ENCODE peak calls at places on chromosomes 5 and 9, in four cellular contexts. H is IMR-90, N is iPS-NIHi11, R is KBM-7. G is an unnamed sample.

GRCh38 chr5:112534067-112534466 is 115.0 kb upstream of the EPB41L4A start:
- DNase-seq in R (no peak), N (no peak), H (no peak), G (no peak)

GRCh38 chr9:6785682-6786081 is 27.9 kb downstream of the KDM4C start:
- DNase-seq in N (no peak), H (no peak), R (no peak), G (no peak)

GRCh38 chr5:58013542-58014258 is 446.2 kb downstream of the PLK2 start:
- DNase-seq in R (no peak), N (no peak), H (no peak), G (no peak)

GRCh38 chr5:35364350-35364749 is 134.1 kb upstream of the PRLR start:
- DNase-seq in H (no peak), N (no peak), R (no peak), G (no peak)

GRCh38 chr5:127696688-127697087 is 6.5 kb upstream of the CCDC192 start:
- DNase-seq in H (peak), R (no peak), N (no peak), G (no peak)

GRCh38 chr9:31335529-31336234 is 1048.8 kb upstream of the ACO1 start:
- DNase-seq in R (no peak), H (no peak), N (no peak), G (no peak)

GRCh38 chr9:12817702-12818101 is 42.9 kb downstream of the LURAP1L start:
- DNase-seq in H (peak), N (no peak), R (no peak), G (no peak)

GRCh38 chr5:33832904-33833575 is 58.8 kb downstream of the ADAMTS12 start:
- DNase-seq in N (no peak), H (peak), R (no peak), G (no peak)

GRCh38 chr5:59873113-59873512 is 20.4 kb downstream of the PDE4D start:
- DNase-seq in N (no peak), R (no peak), H (peak), G (no peak)

GRCh38 chr5:55694152-55694830 is 17.8 kb downstream of the SLC38A9 start:
- DNase-seq in H (peak), R (peak), N (no peak), G (no peak)

GRCh38 chr9:89065921-89066320 is 74.7 kb downstream of the S1PR3 start:
- DNase-seq in N (no peak), R (no peak), H (no peak), G (no peak)

GRCh38 chr9:86353591-86354047 is 591 bp downstream of the TUT7 start:
- DNase-seq in R (no peak), H (no peak), N (peak), G (no peak)

GRCh38 chr5:176296-176823 is 14.9 kb upstream of the LRRC14B start:
- DNase-seq in H (no peak), N (no peak), R (no peak), G (no peak)

GRCh38 chr5:75550597-75550996 is 38.9 kb downstream of the POLK start:
- DNase-seq in N (no peak), R (peak), H (no peak), G (no peak)

GRCh38 chr9:20270176-20270575 is 352.1 kb downstream of the MLLT3 start:
- DNase-seq in N (no peak), R (no peak), H (no peak), G (no peak)

GRCh38 chr5:1324301-1324700 is 20.6 kb downstream of the CLPTM1L start:
- DNase-seq in H (no peak), N (no peak), R (no peak), G (no peak)

GRCh38 chr9:115132648-115133047 is 14.7 kb upstream of the TNC start:
- DNase-seq in H (peak), R (no peak), N (no peak), G (peak)

GRCh38 chr5:176916337-176916736 is 17.2 kb upstream of the HK3 start:
- DNase-seq in N (no peak), R (no peak), H (no peak), G (no peak)

GRCh38 chr5:80229902-80230255 is 26.0 kb downstream of the SERINC5 start:
- DNase-seq in N (no peak), R (no peak), H (no peak), G (no peak)

GRCh38 chr9:124217839-124218437 is 39.8 kb upstream of the NEK6 start:
- DNase-seq in N (no peak), R (no peak), H (no peak), G (no peak)

GRCh38 chr9:96884443-96884842 is 30.1 kb upstream of the ZNF782 start:
- DNase-seq in N (no peak), H (peak), R (no peak), G (no peak)

GRCh38 chr9:33452828-33453271 is 5.5 kb upstream of the AQP3 start:
- DNase-seq in N (peak), H (peak), R (peak), G (peak)